ENCODE peak calls at places on chromosomes 7 and 10, in five cellular contexts. Q, S, D, U and I are unnamed samples.

GRCh38 chr10:9097206-9097990 is 1042.9 kb downstream of the GATA3 start:
- DNase-seq in D (peak; percentile 1), Q (no peak), U (no peak), S (no peak), I (peak; percentile 26)

GRCh38 chr10:87961314-87961713 is 97.9 kb downstream of the PTEN start:
- DNase-seq in D (peak; percentile 86), S (peak; percentile 84), U (no peak), Q (peak; percentile 81), I (no peak)

GRCh38 chr10:14523286-14523685 is 192.6 kb upstream of the FRMD4A start:
- DNase-seq in S (no peak), U (no peak), Q (no peak), D (no peak), I (no peak)

GRCh38 chr10:7243873-7244272 is 167.0 kb downstream of the SFMBT2 start:
- DNase-seq in D (no peak), S (no peak), Q (no peak), U (no peak), I (no peak)

GRCh38 chr7:131026297-131027003 is 292.4 kb upstream of the KLF14 start:
- DNase-seq in Q (peak; percentile 95), D (peak; percentile 80), U (no peak), S (no peak), I (no peak)

GRCh38 chr10:110717830-110718595 is 73.9 kb downstream of the RBM20 start:
- DNase-seq in S (no peak), D (no peak), U (no peak), Q (no peak), I (no peak)

GRCh38 chr10:92965314-92965713 is 95.3 kb upstream of the CYP26C1 start:
- DNase-seq in S (peak; percentile 70), Q (peak; percentile 62), U (no peak), D (peak; percentile 37), I (no peak)

GRCh38 chr10:114499630-114500190 is 95.4 kb upstream of the AFAP1L2 start:
- DNase-seq in Q (no peak), D (no peak), S (no peak), U (no peak), I (peak; percentile 95)

GRCh38 chr7:80087051-80087767 is 47.4 kb upstream of the GNAI1 start:
- DNase-seq in Q (peak; percentile 32), S (no peak), D (peak; percentile 93), U (no peak), I (no peak)

GRCh38 chr10:1530871-1531517 is 206.3 kb downstream of the ADARB2 start:
- DNase-seq in S (no peak), U (no peak), D (no peak), Q (no peak), I (no peak)

GRCh38 chr7:7761340-7761973 is 43.0 kb upstream of the RPA3 start:
- DNase-seq in D (peak; percentile 48), Q (peak; percentile 74), U (no peak), S (peak; percentile 58), I (no peak)

GRCh38 chr10:118960166-118961090 is 69.1 kb upstream of the NANOS1 start:
- DNase-seq in D (no peak), S (no peak), Q (peak; percentile 26), U (no peak), I (peak; percentile 48)

GRCh38 chr7:95684037-95684436 is 87.7 kb upstream of the PDK4 start:
- DNase-seq in U (no peak), D (no peak), Q (peak; percentile 65), S (peak; percentile 48), I (no peak)

GRCh38 chr7:12111461-12112405 is 99.4 kb upstream of the TMEM106B start:
- DNase-seq in D (peak; percentile 68), Q (peak; percentile 19), U (no peak), S (peak; percentile 38), I (no peak)

GRCh38 chr10:5502903-5503835 is 3.8 kb upstream of the CALML5 start:
- DNase-seq in Q (no peak), S (no peak), U (no peak), D (no peak), I (no peak)

GRCh38 chr10:58967551-58968418 is 208.7 kb upstream of the PHYHIPL start:
- DNase-seq in D (no peak), S (no peak), Q (no peak), U (no peak), I (no peak)

GRCh38 chr7:47327306-47327697 is 254.6 kb downstream of the TNS3 start:
- DNase-seq in Q (peak; percentile 49), D (peak; percentile 47), S (no peak), U (no peak), I (no peak)

GRCh38 chr10:97321032-97321806 is 2.1 kb downstream of the FRAT1 start:
- DNase-seq in U (no peak), Q (no peak), D (no peak), S (peak; percentile 26), I (no peak)

GRCh38 chr7:1864126-1864940 is 194.3 kb downstream of the ELFN1 start:
- DNase-seq in U (no peak), S (no peak), Q (no peak), D (no peak), I (no peak)

GRCh38 chr7:124351950-124352349 is 319.1 kb upstream of the TMEM229A start:
- DNase-seq in S (no peak), D (no peak), U (no peak), Q (no peak), I (no peak)

GRCh38 chr10:105247831-105248499 is 606.9 kb downstream of the SORCS3 start:
- DNase-seq in Q (no peak), S (no peak), U (no peak), D (no peak), I (no peak)

GRCh38 chr7:63900394-63901203 is 98.0 kb upstream of the ZNF722 start:
- DNase-seq in U (no peak), S (no peak), D (no peak), Q (peak; percentile 74), I (no peak)

GRCh38 chr7:29988391-29989256 is 977 bp downstream of the SCRN1 start:
- DNase-seq in Q (peak; percentile 72), D (peak; percentile 86), U (peak; percentile 63), S (peak; percentile 47), I (no peak)

GRCh38 chr10:69335063-69335587 is 56.8 kb downstream of the HK1 start:
- DNase-seq in U (no peak), S (peak; percentile 62), D (no peak), Q (no peak), I (no peak)

GRCh38 chr7:128833148-128833938 is 3.1 kb downstream of the FLNC start:
- DNase-seq in U (no peak), S (peak; percentile 98), Q (peak; percentile 95), D (peak; percentile 93), I (no peak)

GRCh38 chr10:76040107-76040829 is 608.8 kb downstream of the LRMDA start:
- DNase-seq in U (no peak), Q (no peak), S (no peak), D (no peak), I (no peak)

GRCh38 chr7:104135760-104136558 is 71.9 kb downstream of the ORC5 start:
- DNase-seq in U (no peak), D (no peak), S (no peak), Q (no peak), I (no peak)

GRCh38 chr10:119268871-119269506 is 61.6 kb downstream of the GRK5 start:
- DNase-seq in D (no peak), Q (no peak), U (peak; percentile 78), S (peak; percentile 46), I (no peak)

GRCh38 chr10:73623056-73623455 is 18.2 kb downstream of the MYOZ1 start:
- DNase-seq in Q (no peak), D (no peak), S (no peak), U (no peak), I (no peak)

GRCh38 chr7:18740579-18740988 is 245.0 kb downstream of the HDAC9 start:
- DNase-seq in S (no peak), D (no peak), Q (no peak), U (peak; percentile 2), I (no peak)

GRCh38 chr7:137488038-137488437 is 144.5 kb upstream of the PTN start:
- DNase-seq in D (no peak), Q (peak; percentile 21), S (no peak), U (no peak), I (no peak)

GRCh38 chr10:131311661-131312260 is at the start of gene TCERG1L:
- DNase-seq in U (no peak), S (no peak), D (no peak), Q (no peak), I (no peak)

GRCh38 chr10:101225846-101226361 is 3.4 kb downstream of the LBX1 start:
- DNase-seq in U (no peak), S (no peak), Q (no peak), D (no peak), I (no peak)
- TF ChIP-seq EZH2 in U (no peak), S (peak; percentile 35), Q (no peak), D (peak; percentile 72), I (peak; percentile 50)

GRCh38 chr10:71964669-71965515 is 697 bp downstream of the CHST3 start:
- DNase-seq in D (peak; percentile 74), Q (peak; percentile 97), S (peak; percentile 69), U (no peak), I (no peak)

GRCh38 chr10:71965623-71966022 is 1.4 kb downstream of the CHST3 start:
- DNase-seq in Q (peak; percentile 53), D (no peak), S (no peak), U (no peak), I (no peak)

GRCh38 chr10:71963351-71963755 is 842 bp upstream of the CHST3 start:
- DNase-seq in S (no peak), D (no peak), Q (peak; percentile 66), U (no peak), I (no peak)

GRCh38 chr10:71962915-71963314 is 1.3 kb upstream of the CHST3 start:
- DNase-seq in D (no peak), S (no peak), U (no peak), Q (no peak), I (no peak)

GRCh38 chr10:71963756-71964668 is at the start of gene CHST3:
- DNase-seq in U (no peak), Q (peak; percentile 84), S (peak; percentile 62), D (peak; percentile 50), I (no peak)
- TF ChIP-seq EZH2 in U (no peak), Q (no peak), S (no peak), D (no peak), I (no peak)

DNA sequence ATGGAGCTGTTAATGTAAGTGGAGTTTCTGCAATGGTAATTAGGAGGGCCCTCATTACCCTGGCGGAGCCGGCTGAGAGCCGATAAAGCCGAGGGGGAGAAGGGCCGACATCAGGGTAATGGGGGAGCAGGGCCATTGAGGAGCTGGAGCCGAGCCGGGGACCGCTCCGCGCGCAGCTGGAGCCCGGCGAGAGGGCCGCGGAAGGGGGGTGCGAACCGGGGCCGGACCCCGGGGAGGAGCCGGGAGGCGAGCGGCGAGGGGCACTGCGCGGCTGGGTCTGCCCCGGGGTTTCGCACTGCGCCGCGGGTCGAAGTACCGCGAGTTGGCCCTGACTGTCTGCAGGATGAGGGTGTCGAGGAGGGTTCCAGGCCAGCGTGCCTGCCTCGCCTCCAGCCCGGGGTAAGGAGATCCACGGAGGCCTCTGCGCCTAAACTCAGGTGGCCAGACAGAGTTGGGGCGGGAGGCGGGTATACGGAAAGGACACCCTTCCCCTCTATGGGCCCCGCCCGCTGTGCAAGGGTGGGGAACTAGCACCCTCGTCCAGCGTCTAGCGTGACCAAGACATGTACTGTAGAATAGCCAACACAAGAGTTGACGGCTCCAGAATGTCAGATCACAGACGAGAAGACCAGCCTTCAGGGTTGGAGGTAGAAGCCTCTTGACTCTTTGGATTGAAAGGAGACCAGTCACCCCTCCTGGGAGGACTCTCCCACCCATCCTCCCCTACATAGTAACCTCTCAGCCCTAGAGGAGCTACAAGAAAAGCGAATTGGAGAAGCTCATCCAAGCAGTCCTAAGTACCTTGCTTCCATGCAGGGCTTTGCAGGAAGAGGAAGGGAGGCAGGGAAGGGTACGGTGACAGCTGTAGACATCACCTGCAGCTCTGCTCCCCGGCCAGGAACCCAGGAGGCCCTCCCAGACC is 55.2 kb upstream of the LBX1 start:
- DNase-seq in S (no peak), U (no peak), D (no peak), Q (no peak), I (no peak)
- TF ChIP-seq EZH2 in S (peak; percentile 97), U (no peak), D (peak; percentile 96), Q (no peak), I (peak; percentile 67)

GRCh38 chr10:84194424-84195043 is at the start of gene CDHR1:
- DNase-seq in Q (peak; percentile 50), D (no peak), S (no peak), U (no peak), I (no peak)
- TF ChIP-seq EZH2 in Q (peak; percentile 34), D (peak; percentile 79), S (peak; percentile 81), U (no peak), I (no peak)